ENCODE peak calls at places on chromosome 2, in eight cellular contexts. B is HCT116, R is foreskin fibroblast, I is esophagus squamous epithelium, P is AG09309, A is fibroblast of lung, T is cardiac fibroblast, S is fibroblast of mammary gland. D is an unnamed sample.

GRCh38 chr2:126891681-126892500 is 6.8 kb upstream of the TEX51 start:
- DNase-seq in B (no peak), R (no peak), I (no peak), P (no peak), A (no peak), T (no peak), S (no peak), D (no peak)

GRCh38 chr2:207711750-207712487 is 479 bp downstream of the CCNYL1 start:
- DNase-seq in B (no peak), R (peak), I (no peak), P (no peak), A (peak), T (peak), S (peak), D (no peak)

GRCh38 chr2:62724886-62725711 is 19.6 kb downstream of the EHBP1 start:
- DNase-seq in B (peak), R (no peak), I (no peak), P (no peak), A (no peak), T (no peak), S (no peak), D (no peak)

GRCh38 chr2:99389371-99389770 is 52.2 kb downstream of the EIF5B start:
- DNase-seq in B (no peak), R (peak), I (no peak), P (peak), A (peak), T (no peak), S (peak), D (peak)

GRCh38 chr2:103401621-103402020 is 639.8 kb downstream of the TMEM182 start:
- DNase-seq in B (no peak), R (no peak), I (no peak), P (no peak), A (peak), T (peak), S (peak), D (no peak)

GRCh38 chr2:215657844-215658243 is 222.0 kb upstream of the FN1 start:
- DNase-seq in B (no peak), R (peak), I (no peak), P (peak), A (peak), T (peak), S (peak), D (peak)

GRCh38 chr2:14901740-14902139 is 269.2 kb downstream of the LRATD1 start:
- DNase-seq in B (no peak), R (no peak), I (no peak), P (no peak), A (no peak), T (no peak), S (peak), D (no peak)

GRCh38 chr2:20444113-20444992 is 2.5 kb upstream of the RHOB start:
- DNase-seq in B (no peak), R (no peak), I (no peak), P (no peak), A (no peak), T (peak), S (peak), D (no peak)

GRCh38 chr2:100940240-100940639 is 61.8 kb upstream of the RPL31 start:
- DNase-seq in B (no peak), R (no peak), I (no peak), P (no peak), A (no peak), T (peak), S (no peak), D (no peak)

GRCh38 chr2:189581354-189582139 is 961 bp upstream of the SLC40A1 start:
- DNase-seq in B (no peak), R (no peak), I (no peak), P (no peak), A (no peak), T (no peak), S (no peak), D (no peak)

GRCh38 chr2:7701807-7702206 is 784.6 kb downstream of the RNF144A start:
- DNase-seq in B (no peak), R (no peak), I (no peak), P (no peak), A (no peak), T (no peak), S (no peak), D (no peak)

GRCh38 chr2:129717560-129718128 is 261.8 kb upstream of the RAB6C start:
- DNase-seq in B (no peak), R (no peak), I (no peak), P (no peak), A (no peak), T (no peak), S (no peak), D (no peak)

GRCh38 chr2:208006833-208007232 is 18.5 kb downstream of the PLEKHM3 start:
- DNase-seq in B (no peak), R (no peak), I (no peak), P (no peak), A (peak), T (no peak), S (peak), D (no peak)

GRCh38 chr2:86584164-86584913 is 21.1 kb upstream of the CHMP3 start:
- DNase-seq in B (no peak), R (no peak), I (no peak), P (peak), A (peak), T (peak), S (peak), D (no peak)

GRCh38 chr2:204072443-204073324 is 136.1 kb downstream of the ICOS start:
- DNase-seq in B (peak), R (no peak), I (no peak), P (no peak), A (no peak), T (peak), S (peak), D (no peak)

GRCh38 chr2:181678033-181678586 is 2.2 kb downstream of the NEUROD1 start:
- DNase-seq in B (no peak), R (peak), I (no peak), P (peak), A (peak), T (peak), S (peak), D (peak)

GRCh38 chr2:96113367-96113677 is 3.0 kb downstream of the ADRA2B start:
- DNase-seq in B (no peak), R (no peak), I (no peak), P (no peak), A (no peak), T (no peak), S (no peak), D (no peak)

GRCh38 chr2:67516899-67517530 is 119.9 kb downstream of the ETAA1 start:
- DNase-seq in B (no peak), R (peak), I (no peak), P (peak), A (peak), T (peak), S (peak), D (peak)

GRCh38 chr2:75241696-75242095 is 42.4 kb upstream of the TACR1 start:
- DNase-seq in B (peak), R (peak), I (no peak), P (no peak), A (peak), T (peak), S (peak), D (no peak)

GRCh38 chr2:75243219-75243618 is 43.9 kb upstream of the TACR1 start:
- DNase-seq in B (no peak), R (no peak), I (no peak), P (no peak), A (no peak), T (no peak), S (no peak), D (no peak)

GRCh38 chr2:75246441-75247167 is 47.3 kb upstream of the TACR1 start:
- DNase-seq in B (no peak), R (no peak), I (no peak), P (no peak), A (peak), T (no peak), S (no peak), D (no peak)
- H3K4me3 ChIP-seq in B (no peak), R (no peak), I (no peak), P (no peak), A (no peak), T (no peak), S (no peak), D (no peak)

GRCh38 chr2:176986579-176986978 is 226.0 kb upstream of the HNRNPA3 start:
- DNase-seq in B (no peak), R (no peak), I (no peak), P (no peak), A (no peak), T (no peak), S (peak), D (no peak)

GRCh38 chr2:176985871-176986270 is 226.7 kb upstream of the HNRNPA3 start:
- DNase-seq in B (no peak), R (no peak), I (no peak), P (no peak), A (no peak), T (no peak), S (no peak), D (no peak)

DNA sequence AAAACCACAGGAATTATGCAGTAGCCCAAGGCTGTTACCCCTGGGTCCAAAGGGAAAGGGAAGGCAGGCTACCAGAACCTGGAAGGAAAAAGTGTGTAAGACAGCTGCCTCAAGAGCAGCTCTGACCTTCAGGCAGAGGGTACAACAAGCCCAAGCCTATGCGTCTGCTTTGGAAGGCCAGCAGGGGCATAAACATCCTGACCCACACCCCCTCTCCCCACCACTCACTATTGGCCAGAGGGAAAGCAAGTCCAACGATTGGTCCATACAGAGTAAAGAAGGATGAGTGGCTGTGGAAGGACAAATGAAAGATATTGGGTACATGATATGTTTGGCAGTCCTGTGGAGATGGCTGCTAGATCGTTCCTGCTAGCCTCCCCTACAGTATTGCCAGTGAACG is 227.6 kb upstream of the HNRNPA3 start:
- DNase-seq in B (no peak), R (no peak), I (no peak), P (no peak), A (no peak), T (no peak), S (no peak), D (no peak)
- TF ChIP-seq CTCF in B (no peak), R (no peak), I (no peak), P (no peak), A (no peak), T (no peak), S (no peak), D (no peak)

GRCh38 chr2:64607381-64607780 is 46.3 kb downstream of the SERTAD2 start:
- DNase-seq in B (no peak), R (no peak), I (no peak), P (no peak), A (no peak), T (no peak), S (no peak), D (no peak)
- H3K4me3 ChIP-seq in B (no peak), R (no peak), I (peak), P (no peak), A (no peak), T (no peak), S (no peak), D (no peak)

GRCh38 chr2:223099561-223099960 is 47.6 kb downstream of the KCNE4 start:
- DNase-seq in B (no peak), R (no peak), I (no peak), P (no peak), A (no peak), T (no peak), S (no peak), D (no peak)

GRCh38 chr2:223100061-223100511 is 48.1 kb downstream of the KCNE4 start:
- DNase-seq in B (no peak), R (peak), I (no peak), P (peak), A (peak), T (peak), S (peak), D (peak)

GRCh38 chr2:223102040-223102899 is 50.3 kb downstream of the KCNE4 start:
- DNase-seq in B (peak), R (no peak), I (no peak), P (no peak), A (no peak), T (no peak), S (no peak), D (no peak)

GRCh38 chr2:223104336-223104735 is 52.3 kb downstream of the KCNE4 start:
- DNase-seq in B (no peak), R (no peak), I (no peak), P (no peak), A (no peak), T (no peak), S (no peak), D (no peak)

GRCh38 chr2:223101340-223102039 is 49.5 kb downstream of the KCNE4 start:
- DNase-seq in B (peak), R (no peak), I (no peak), P (no peak), A (peak), T (peak), S (peak), D (no peak)
- TF ChIP-seq CTCF in B (peak), R (peak), I (no peak), P (peak), A (peak), T (peak), S (peak), D (peak)

DNA sequence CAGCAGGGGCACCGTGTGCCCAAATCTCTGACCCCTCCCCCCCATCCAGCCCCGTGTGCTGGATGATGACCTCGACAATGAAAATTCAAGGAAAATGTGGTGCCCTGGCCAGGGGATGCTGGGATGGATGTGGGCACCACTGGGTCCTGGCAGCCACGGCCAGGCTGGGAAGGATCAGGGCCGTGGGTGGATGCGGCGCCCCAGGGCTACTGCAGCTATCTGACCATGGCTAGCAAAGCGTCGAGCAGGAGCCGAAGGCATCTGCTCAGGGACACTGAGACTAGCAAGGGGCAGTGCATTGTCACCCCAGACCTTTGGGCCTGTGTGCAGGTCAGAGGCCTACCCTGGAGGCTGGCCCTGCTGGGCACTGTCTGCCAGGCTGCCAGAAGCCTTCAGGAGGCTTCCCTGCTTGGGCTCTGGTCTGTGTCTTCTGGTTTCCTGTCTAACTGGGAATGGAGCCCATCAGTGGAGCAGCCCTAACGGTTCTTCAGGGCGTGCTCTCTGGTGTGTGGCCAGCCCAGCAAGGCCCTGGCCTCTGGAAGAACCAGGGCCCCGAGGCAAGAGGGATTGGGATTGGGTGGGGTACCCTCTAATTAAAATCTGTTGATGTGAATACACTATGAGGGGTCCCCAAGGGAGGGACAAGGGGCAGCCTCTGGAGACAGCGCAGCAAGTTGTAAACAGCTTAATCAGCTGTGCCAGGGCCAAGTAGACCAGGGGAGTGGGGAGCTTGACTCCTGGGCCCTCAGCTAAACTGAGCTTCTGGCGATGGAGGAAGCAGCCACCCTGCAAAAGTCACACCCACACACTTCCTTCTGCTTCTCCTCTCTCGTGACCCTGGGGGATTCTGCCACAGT is 98.0 kb downstream of the STPG4 start:
- DNase-seq in B (no peak), R (no peak), I (no peak), P (no peak), A (no peak), T (peak), S (peak), D (no peak)
- H3K4me3 ChIP-seq in B (no peak), R (no peak), I (no peak), P (no peak), A (no peak), T (no peak), S (no peak), D (no peak)

GRCh38 chr2:59025157-59025757 is 784.1 kb upstream of the FANCL start:
- DNase-seq in B (peak), R (no peak), I (no peak), P (no peak), A (peak), T (peak), S (peak), D (no peak)
- TF ChIP-seq CTCF in B (peak), R (peak), I (peak), P (peak), A (peak), T (peak), S (peak), D (peak)

DNA sequence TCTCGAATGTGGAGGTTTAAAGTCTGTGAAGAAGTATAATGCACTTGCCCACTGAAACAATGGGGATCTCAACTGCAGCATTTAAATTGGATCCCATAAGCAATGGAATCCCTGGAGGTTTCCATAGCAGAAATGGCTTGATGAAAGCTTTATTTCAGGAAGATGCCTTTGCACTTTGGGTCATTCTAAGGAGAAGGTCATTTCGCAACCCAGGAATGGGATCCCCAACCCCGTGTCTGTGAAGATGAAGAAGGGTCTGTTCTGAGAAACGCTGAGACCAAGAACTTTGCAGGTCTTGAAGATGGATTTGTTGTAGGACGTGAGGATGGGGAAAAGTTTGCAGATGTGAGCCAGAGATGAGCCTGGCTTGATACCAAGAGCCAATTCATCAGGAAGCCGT is 1.8 kb upstream of the KCNG3 start:
- DNase-seq in B (no peak), R (no peak), I (no peak), P (no peak), A (no peak), T (no peak), S (no peak), D (no peak)
- H3K4me3 ChIP-seq in B (no peak), R (no peak), I (no peak), P (no peak), A (no peak), T (no peak), S (no peak), D (no peak)